ENCODE peak calls at places on chromosomes 16 and 17, in nine cellular contexts. R, Z, T, O, S, C, L, W and I are unnamed samples.

GRCh38 chr17:17822189-17822978 is 14.4 kb downstream of the SREBF1 start:
- DNase-seq in R (peak; percentile 95), Z (no peak), T (peak; percentile 61), O (no peak), S (peak; percentile 60), C (no peak), L (peak; percentile 80), W (no peak), I (no peak)

GRCh38 chr17:77572065-77572601 is 386.4 kb upstream of the TNRC6C start:
- DNase-seq in R (no peak), Z (no peak), T (no peak), O (no peak), S (no peak), C (no peak), L (no peak), W (no peak), I (peak; percentile 77)

GRCh38 chr17:27893834-27894503 is 804 bp upstream of the LYRM9 start:
- DNase-seq in R (peak; percentile 14), Z (no peak), T (peak; percentile 28), O (no peak), S (no peak), C (no peak), L (no peak), W (no peak), I (no peak)

GRCh38 chr16:86661715-86662114 is 83.4 kb downstream of the FOXL1 start:
- DNase-seq in R (no peak), Z (no peak), T (peak; percentile 82), O (no peak), S (peak; percentile 36), C (no peak), L (no peak), W (no peak), I (no peak)

GRCh38 chr16:53766304-53767016 is 62.5 kb downstream of the FTO start:
- DNase-seq in R (no peak), Z (no peak), T (peak; percentile 84), O (no peak), S (peak; percentile 60), C (no peak), L (no peak), W (no peak), I (no peak)

GRCh38 chr17:42992872-42993271 is 5.3 kb upstream of the RPL27 start:
- DNase-seq in R (no peak), Z (no peak), T (no peak), O (no peak), S (no peak), C (no peak), L (no peak), W (no peak), I (no peak)

GRCh38 chr17:70136131-70136530 is 33.2 kb upstream of the KCNJ2 start:
- DNase-seq in R (no peak), Z (no peak), T (no peak), O (no peak), S (no peak), C (no peak), L (no peak), W (no peak), I (no peak)

GRCh38 chr17:80704894-80705293 is 160.3 kb downstream of the RPTOR start:
- DNase-seq in R (no peak), Z (no peak), T (no peak), O (no peak), S (no peak), C (no peak), L (no peak), W (no peak), I (no peak)

GRCh38 chr16:9906218-9906617 is 276.0 kb downstream of the GRIN2A start:
- DNase-seq in R (no peak), Z (no peak), T (no peak), O (no peak), S (no peak), C (no peak), L (no peak), W (no peak), I (no peak)